ENCODE peak calls at places on chromosomes 6 and 20, in nine cellular contexts. K is AG09309, Y is foreskin fibroblast, V is cardiac muscle cell, J is GM23338, H is fibroblast of lung, D is epithelial cell of esophagus, A is heart left ventricle, X is BE2C. Z is an unnamed sample.

GRCh38 chr20:45061244-45061643 is 39.7 kb downstream of the KCNS1 start:
- DNase-seq in K (peak), Y (peak), V (no peak), J (no peak), H (peak), D (peak), A (no peak), X (no peak), Z (peak)

GRCh38 chr6:156747715-156748114 is 29.5 kb upstream of the ARID1B start:
- DNase-seq in K (no peak), Y (no peak), V (no peak), J (no peak), H (no peak), D (no peak), A (no peak), X (no peak), Z (no peak)

GRCh38 chr6:125095501-125096301 is 57.9 kb upstream of the TPD52L1 start:
- DNase-seq in K (no peak), Y (peak), V (no peak), J (no peak), H (peak), D (peak), A (no peak), X (no peak), Z (peak)

GRCh38 chr6:108999428-108999827 is 95.2 kb downstream of the SESN1 start:
- DNase-seq in K (no peak), Y (no peak), V (no peak), J (no peak), H (no peak), D (no peak), A (no peak), X (no peak), Z (no peak)

GRCh38 chr20:37418591-37418990 is 72.7 kb downstream of the SRC start:
- DNase-seq in K (no peak), Y (no peak), V (no peak), J (no peak), H (no peak), D (no peak), A (no peak), X (no peak), Z (no peak)

GRCh38 chr6:158635427-158636073 is 9.0 kb downstream of the DYNLT1 start:
- DNase-seq in K (no peak), Y (no peak), V (no peak), J (no peak), H (no peak), D (no peak), A (no peak), X (no peak), Z (no peak)

GRCh38 chr6:169274761-169275160 is 21.1 kb upstream of the THBS2 start:
- DNase-seq in K (no peak), Y (no peak), V (no peak), J (no peak), H (peak), D (no peak), A (no peak), X (no peak), Z (no peak)

GRCh38 chr6:168822376-168822775 is 381.4 kb downstream of the SMOC2 start:
- DNase-seq in K (no peak), Y (no peak), V (no peak), J (no peak), H (no peak), D (no peak), A (no peak), X (no peak), Z (no peak)

GRCh38 chr6:4506221-4506620 is 270.0 kb upstream of the CDYL start:
- DNase-seq in K (no peak), Y (no peak), V (no peak), J (no peak), H (peak), D (no peak), A (no peak), X (no peak), Z (no peak)

GRCh38 chr6:170234419-170234818 is 56.5 kb downstream of the DLL1 start:
- DNase-seq in K (no peak), Y (no peak), V (no peak), J (no peak), H (no peak), D (no peak), A (no peak), X (no peak), Z (no peak)

GRCh38 chr6:44701637-44702101 is 314.2 kb downstream of the CDC5L start:
- DNase-seq in K (peak), Y (no peak), V (no peak), J (peak), H (no peak), D (no peak), A (peak), X (no peak), Z (no peak)

GRCh38 chr20:20685635-20686034 is 26.8 kb downstream of the RALGAPA2 start:
- DNase-seq in K (no peak), Y (no peak), V (no peak), J (no peak), H (no peak), D (no peak), A (no peak), X (no peak), Z (no peak)

GRCh38 chr6:27251672-27252251 is 4.3 kb downstream of the PRSS16 start:
- DNase-seq in K (no peak), Y (no peak), V (peak), J (peak), H (no peak), D (peak), A (peak), X (peak), Z (no peak)
- TF ChIP-seq CTCF in K (no peak), Y (no peak), V (peak), J (peak), H (no peak), D (peak), A (no peak), X (peak), Z (peak)

DNA sequence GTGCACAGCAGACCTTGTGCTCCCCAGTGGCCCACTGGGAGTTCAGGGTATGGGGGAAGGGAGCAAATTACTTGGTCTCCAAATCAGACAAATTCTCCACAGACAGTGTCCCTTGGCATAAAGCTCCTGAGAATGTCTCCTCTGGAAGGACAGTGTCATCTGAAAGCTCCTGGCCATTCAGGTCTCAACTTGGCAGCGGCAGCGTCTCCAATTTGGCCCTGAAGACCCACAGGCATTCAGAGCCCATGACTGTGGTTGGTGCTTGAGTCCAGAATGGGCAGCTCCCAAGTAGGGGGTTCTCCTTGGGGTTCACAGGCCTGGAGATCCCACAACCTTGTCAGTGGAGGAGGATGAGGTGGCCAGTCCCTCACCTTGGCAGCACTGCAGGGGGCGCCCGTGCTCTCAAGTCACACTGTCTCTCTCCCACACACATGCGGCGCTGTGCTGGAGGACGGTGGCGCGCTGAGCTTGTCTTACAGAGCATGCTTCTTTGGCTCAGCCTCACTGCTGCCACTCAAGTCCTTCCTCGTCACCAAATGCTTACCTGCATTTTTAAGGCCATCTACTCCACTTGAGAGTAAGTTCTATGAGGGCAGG is 20.7 kb downstream of the DYNLRB1 start:
- DNase-seq in K (no peak), Y (no peak), V (peak), J (peak), H (peak), D (peak), A (peak), X (peak), Z (no peak)
- TF ChIP-seq CTCF in K (peak), Y (peak), V (peak), J (peak), H (peak), D (peak), A (peak), X (peak), Z (peak)

GRCh38 chr6:75963569-75963968 is 108.9 kb downstream of the IMPG1 start:
- DNase-seq in K (no peak), Y (no peak), V (no peak), J (peak), H (no peak), D (no peak), A (no peak), X (no peak), Z (no peak)

DNA sequence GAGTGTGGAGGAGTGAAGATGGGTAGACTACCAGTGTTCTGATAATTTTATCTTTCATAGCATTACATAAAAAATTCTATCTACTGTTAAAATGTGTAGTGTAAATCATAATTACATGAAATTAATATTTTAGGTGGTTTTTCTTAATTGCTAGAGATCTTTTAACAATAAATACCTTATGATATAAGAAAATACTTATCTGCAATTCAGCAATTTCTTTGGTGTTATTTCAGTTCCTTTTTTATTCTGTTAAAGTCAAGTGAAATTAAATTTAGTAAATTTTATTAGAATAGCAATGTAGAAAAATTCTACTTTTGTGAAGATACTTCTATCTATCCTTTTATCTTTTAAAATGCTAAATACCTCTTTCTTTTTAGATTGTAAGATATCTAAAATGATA is 104.3 kb downstream of the IMPG1 start:
- DNase-seq in K (no peak), Y (no peak), V (no peak), J (no peak), H (no peak), D (no peak), A (no peak), X (no peak), Z (no peak)
- TF ChIP-seq CTCF in K (no peak), Y (no peak), V (no peak), J (no peak), H (no peak), D (no peak), A (no peak), X (no peak), Z (no peak)

GRCh38 chr6:29507319-29507718 is 19.6 kb upstream of the MAS1L start:
- DNase-seq in K (no peak), Y (no peak), V (no peak), J (no peak), H (no peak), D (no peak), A (no peak), X (no peak), Z (no peak)

GRCh38 chr6:29509711-29510110 is 22.0 kb upstream of the MAS1L start:
- DNase-seq in K (no peak), Y (no peak), V (no peak), J (no peak), H (no peak), D (no peak), A (no peak), X (no peak), Z (no peak)

GRCh38 chr6:29509239-29509638 is 21.5 kb upstream of the MAS1L start:
- DNase-seq in K (no peak), Y (no peak), V (no peak), J (no peak), H (no peak), D (no peak), A (no peak), X (no peak), Z (no peak)

GRCh38 chr6:29510746-29511300 is 23.1 kb upstream of the MAS1L start:
- DNase-seq in K (no peak), Y (no peak), V (no peak), J (no peak), H (no peak), D (no peak), A (no peak), X (no peak), Z (no peak)

DNA sequence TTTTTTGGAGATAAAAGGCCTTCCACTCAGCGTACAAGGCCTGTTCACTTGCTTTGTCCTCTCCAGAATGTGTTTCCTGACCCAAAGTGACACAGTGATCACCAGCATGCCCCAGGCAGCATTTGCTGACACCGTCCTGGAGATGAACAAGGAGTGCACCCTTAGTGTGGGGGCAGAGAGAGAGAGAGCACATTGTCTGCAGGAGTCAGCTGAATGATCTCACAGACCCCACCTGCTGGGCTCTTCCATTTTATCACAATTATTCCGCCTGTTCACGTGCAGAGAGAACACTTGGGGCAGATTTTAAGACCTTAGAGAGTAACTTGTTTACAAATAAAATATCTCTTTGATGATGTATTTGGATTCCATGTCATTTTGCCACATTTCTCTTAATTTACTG is 22.4 kb upstream of the MAS1L start:
- DNase-seq in K (no peak), Y (no peak), V (peak), J (peak), H (no peak), D (no peak), A (no peak), X (no peak), Z (no peak)
- TF ChIP-seq CTCF in K (no peak), Y (no peak), V (no peak), J (no peak), H (no peak), D (no peak), A (no peak), X (peak), Z (no peak)

GRCh38 chr20:16560661-16561060 is 12.6 kb downstream of the KIF16B start:
- DNase-seq in K (no peak), Y (no peak), V (no peak), J (no peak), H (no peak), D (no peak), A (no peak), X (no peak), Z (no peak)

GRCh38 chr20:16560216-16560615 is 13.0 kb downstream of the KIF16B start:
- DNase-seq in K (no peak), Y (no peak), V (no peak), J (no peak), H (no peak), D (no peak), A (no peak), X (no peak), Z (no peak)

GRCh38 chr20:16566080-16566479 is 7.2 kb downstream of the KIF16B start:
- DNase-seq in K (no peak), Y (no peak), V (no peak), J (no peak), H (no peak), D (no peak), A (no peak), X (no peak), Z (no peak)

GRCh38 chr20:16563066-16563806 is 10.0 kb downstream of the KIF16B start:
- DNase-seq in K (no peak), Y (no peak), V (no peak), J (no peak), H (no peak), D (no peak), A (no peak), X (no peak), Z (no peak)

GRCh38 chr20:16562259-16562658 is 11.0 kb downstream of the KIF16B start:
- DNase-seq in K (no peak), Y (no peak), V (no peak), J (no peak), H (no peak), D (peak), A (no peak), X (no peak), Z (no peak)
- TF ChIP-seq CTCF in K (no peak), Y (no peak), V (no peak), J (no peak), H (no peak), D (no peak), A (no peak), X (no peak), Z (no peak)

GRCh38 chr6:160519603-160520042 is 144.5 kb downstream of the LPA start:
- DNase-seq in K (no peak), Y (peak), V (no peak), J (peak), H (no peak), D (peak), A (no peak), X (no peak), Z (no peak)
- TF ChIP-seq CTCF in K (peak), Y (peak), V (peak), J (peak), H (peak), D (peak), A (no peak), X (peak), Z (peak)

GRCh38 chr6:113735487-113735886 is 121.7 kb upstream of the MARCKS start:
- DNase-seq in K (no peak), Y (no peak), V (no peak), J (no peak), H (no peak), D (no peak), A (no peak), X (no peak), Z (no peak)

GRCh38 chr6:113733386-113733785 is 123.8 kb upstream of the MARCKS start:
- DNase-seq in K (no peak), Y (peak), V (no peak), J (no peak), H (no peak), D (no peak), A (no peak), X (no peak), Z (no peak)

GRCh38 chr6:113734886-113735481 is 122.2 kb upstream of the MARCKS start:
- DNase-seq in K (no peak), Y (peak), V (no peak), J (no peak), H (peak), D (peak), A (no peak), X (no peak), Z (peak)

GRCh38 chr6:113731528-113731927 is 125.6 kb upstream of the MARCKS start:
- DNase-seq in K (no peak), Y (no peak), V (no peak), J (no peak), H (no peak), D (no peak), A (no peak), X (no peak), Z (no peak)

GRCh38 chr6:113732384-113732966 is 124.7 kb upstream of the MARCKS start:
- DNase-seq in K (no peak), Y (peak), V (peak), J (no peak), H (peak), D (peak), A (peak), X (peak), Z (no peak)
- TF ChIP-seq CTCF in K (no peak), Y (no peak), V (peak), J (no peak), H (no peak), D (no peak), A (no peak), X (peak), Z (no peak)

GRCh38 chr20:62400541-62400940 is 6.5 kb downstream of the CABLES2 start:
- DNase-seq in K (no peak), Y (no peak), V (no peak), J (no peak), H (no peak), D (no peak), A (no peak), X (no peak), Z (no peak)

GRCh38 chr20:62403331-62403730 is 3.8 kb downstream of the CABLES2 start:
- DNase-seq in K (no peak), Y (no peak), V (no peak), J (no peak), H (no peak), D (no peak), A (no peak), X (no peak), Z (no peak)

GRCh38 chr20:62402456-62402855 is 4.6 kb downstream of the CABLES2 start:
- DNase-seq in K (no peak), Y (no peak), V (no peak), J (no peak), H (no peak), D (no peak), A (no peak), X (no peak), Z (no peak)

GRCh38 chr20:62400021-62400420 is 7.1 kb downstream of the CABLES2 start:
- DNase-seq in K (no peak), Y (no peak), V (no peak), J (no peak), H (no peak), D (no peak), A (no peak), X (peak), Z (no peak)

DNA sequence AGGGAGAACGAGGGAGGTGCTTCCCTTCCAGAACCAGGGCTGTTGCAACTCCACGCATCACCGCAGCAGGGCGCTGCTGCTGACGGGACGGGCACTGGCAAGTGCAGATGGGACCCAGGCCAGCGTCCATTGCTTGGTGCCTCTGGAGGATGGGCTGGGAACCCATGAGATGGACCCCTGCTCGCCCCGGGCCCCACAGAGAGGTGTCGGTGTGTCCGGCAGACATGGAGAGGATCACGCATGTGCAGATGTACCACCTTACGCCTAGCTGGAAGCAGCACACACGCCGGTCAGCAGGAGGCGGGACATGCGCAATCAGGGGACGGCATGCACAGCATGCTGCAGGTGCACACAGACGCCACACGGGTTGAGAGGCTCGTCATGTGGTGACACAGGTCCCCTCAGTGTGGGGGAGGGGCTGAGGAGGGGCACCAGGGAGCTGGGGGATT is 5.7 kb downstream of the CABLES2 start:
- DNase-seq in K (no peak), Y (no peak), V (peak), J (peak), H (no peak), D (peak), A (no peak), X (no peak), Z (no peak)
- TF ChIP-seq CTCF in K (peak), Y (no peak), V (peak), J (peak), H (no peak), D (peak), A (no peak), X (peak), Z (no peak)

Z was measured in HFFc6.